ENCODE peak calls at places on chromosomes 6 and 20, in five cellular contexts. Q, U, H, M and W are unnamed samples.

GRCh38 chr6:149217466-149217888 is 100.0 kb upstream of the TAB2 start:
- DNase-seq in Q (no peak), U (no peak), H (no peak), M (peak), W (no peak)

GRCh38 chr6:42909835-42910234 is 6.0 kb upstream of the PTCRA start:
- DNase-seq in Q (no peak), U (no peak), H (no peak), M (no peak), W (no peak)

GRCh38 chr20:35271904-35272303 is 6.0 kb downstream of the MMP24OS start:
- DNase-seq in Q (no peak), U (no peak), H (no peak), M (no peak), W (no peak)

GRCh38 chr20:4508773-4509172 is 212.9 kb upstream of the PRND start:
- DNase-seq in Q (no peak), U (no peak), H (no peak), M (no peak), W (peak)

GRCh38 chr6:146850238-146850896 is 251.6 kb downstream of the ADGB start:
- DNase-seq in Q (no peak), U (no peak), H (no peak), M (no peak), W (no peak)

GRCh38 chr20:31819083-31819784 is at the start of gene MYLK2:
- DNase-seq in Q (no peak), U (no peak), H (no peak), M (no peak), W (no peak)

GRCh38 chr6:57222684-57223077 is 574 bp upstream of the RAB23 start:
- DNase-seq in Q (no peak), U (no peak), H (no peak), M (no peak), W (no peak)

GRCh38 chr6:654136-654535 is 2.8 kb downstream of the HUS1B start:
- DNase-seq in Q (no peak), U (no peak), H (no peak), M (no peak), W (peak)

GRCh38 chr6:108697646-108698161 is 137.0 kb downstream of the FOXO3 start:
- DNase-seq in Q (no peak), U (no peak), H (no peak), M (no peak), W (no peak)

GRCh38 chr6:132096245-132096644 is 145.1 kb upstream of the CCN2 start:
- DNase-seq in Q (no peak), U (peak), H (no peak), M (no peak), W (no peak)

GRCh38 chr6:134846031-134846430 is 103.9 kb downstream of the ALDH8A1 start:
- DNase-seq in Q (no peak), U (no peak), H (no peak), M (no peak), W (no peak)

GRCh38 chr6:134844120-134844519 is 105.8 kb downstream of the ALDH8A1 start:
- DNase-seq in Q (no peak), U (no peak), H (no peak), M (no peak), W (no peak)

GRCh38 chr6:134835998-134836397 is 113.9 kb downstream of the ALDH8A1 start:
- DNase-seq in Q (no peak), U (no peak), H (no peak), M (no peak), W (no peak)

GRCh38 chr6:134840086-134840485 is 109.8 kb downstream of the ALDH8A1 start:
- DNase-seq in Q (no peak), U (no peak), H (no peak), M (no peak), W (no peak)
- TF ChIP-seq MAX in Q (no peak), U (no peak), H (no peak), M (no peak), W (no peak)

GRCh38 chr6:30778001-30778400 is 33.7 kb upstream of the IER3 start:
- DNase-seq in Q (no peak), U (no peak), H (no peak), M (no peak), W (no peak)

GRCh38 chr6:30781697-30782424 is 37.5 kb upstream of the IER3 start:
- DNase-seq in Q (peak), U (peak), H (no peak), M (peak), W (peak)

GRCh38 chr6:30780642-30780920 is 36.2 kb upstream of the IER3 start:
- DNase-seq in Q (no peak), U (no peak), H (no peak), M (no peak), W (no peak)

GRCh38 chr6:30781362-30781696 is 37.0 kb upstream of the IER3 start:
- DNase-seq in Q (no peak), U (no peak), H (no peak), M (no peak), W (no peak)

DNA sequence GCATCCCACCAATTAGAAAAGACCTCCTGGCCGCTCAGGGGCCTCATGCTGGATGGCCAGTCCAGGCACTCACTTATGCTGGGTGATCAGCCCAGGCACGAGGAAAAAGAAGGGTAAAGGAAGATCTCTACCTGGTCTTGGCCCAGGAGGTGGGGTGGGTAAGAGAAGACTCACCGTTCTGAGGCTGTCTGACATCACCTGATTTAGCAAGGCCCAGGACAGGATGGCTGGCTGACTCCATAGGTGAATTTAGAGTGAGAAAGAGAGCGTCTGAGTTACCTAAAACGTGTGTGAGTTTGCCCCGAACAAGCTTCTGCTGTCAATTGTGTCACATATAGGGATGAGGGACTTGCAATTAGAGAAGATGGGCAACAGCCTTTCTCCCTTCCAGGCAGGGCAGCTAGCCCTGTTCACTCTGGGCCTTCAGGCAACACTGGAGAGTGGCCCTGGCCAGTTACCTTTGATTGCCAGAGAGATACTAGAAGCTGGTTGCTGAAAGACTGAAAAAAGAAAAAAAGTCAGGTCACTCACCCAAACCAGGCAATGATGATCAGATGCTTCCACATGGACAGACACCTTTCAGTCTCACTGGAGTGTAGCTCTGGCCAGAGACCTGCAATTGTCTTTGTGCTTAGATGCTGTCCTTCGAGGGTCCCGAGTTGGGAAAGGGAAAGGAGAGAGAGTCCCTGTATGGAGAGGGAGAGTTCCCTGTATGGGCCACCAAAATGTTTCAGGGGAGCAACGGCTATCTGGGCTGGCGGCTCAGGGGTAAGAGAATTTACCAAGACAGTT is 35.7 kb upstream of the IER3 start:
- DNase-seq in Q (no peak), U (no peak), H (no peak), M (no peak), W (no peak)
- TF ChIP-seq MAX in Q (no peak), U (no peak), H (no peak), M (no peak), W (no peak)

GRCh38 chr20:58705525-58705924 is 12.9 kb downstream of the NPEPL1 start:
- DNase-seq in Q (no peak), U (no peak), H (no peak), M (no peak), W (no peak)

GRCh38 chr20:58706975-58707681 is 14.5 kb downstream of the NPEPL1 start:
- DNase-seq in Q (no peak), U (no peak), H (peak), M (no peak), W (no peak)

GRCh38 chr20:58708246-58708931 is 15.8 kb downstream of the NPEPL1 start:
- DNase-seq in Q (no peak), U (no peak), H (peak), M (no peak), W (no peak)

GRCh38 chr20:58707770-58708169 is 15.2 kb downstream of the NPEPL1 start:
- DNase-seq in Q (no peak), U (no peak), H (peak), M (no peak), W (no peak)

DNA sequence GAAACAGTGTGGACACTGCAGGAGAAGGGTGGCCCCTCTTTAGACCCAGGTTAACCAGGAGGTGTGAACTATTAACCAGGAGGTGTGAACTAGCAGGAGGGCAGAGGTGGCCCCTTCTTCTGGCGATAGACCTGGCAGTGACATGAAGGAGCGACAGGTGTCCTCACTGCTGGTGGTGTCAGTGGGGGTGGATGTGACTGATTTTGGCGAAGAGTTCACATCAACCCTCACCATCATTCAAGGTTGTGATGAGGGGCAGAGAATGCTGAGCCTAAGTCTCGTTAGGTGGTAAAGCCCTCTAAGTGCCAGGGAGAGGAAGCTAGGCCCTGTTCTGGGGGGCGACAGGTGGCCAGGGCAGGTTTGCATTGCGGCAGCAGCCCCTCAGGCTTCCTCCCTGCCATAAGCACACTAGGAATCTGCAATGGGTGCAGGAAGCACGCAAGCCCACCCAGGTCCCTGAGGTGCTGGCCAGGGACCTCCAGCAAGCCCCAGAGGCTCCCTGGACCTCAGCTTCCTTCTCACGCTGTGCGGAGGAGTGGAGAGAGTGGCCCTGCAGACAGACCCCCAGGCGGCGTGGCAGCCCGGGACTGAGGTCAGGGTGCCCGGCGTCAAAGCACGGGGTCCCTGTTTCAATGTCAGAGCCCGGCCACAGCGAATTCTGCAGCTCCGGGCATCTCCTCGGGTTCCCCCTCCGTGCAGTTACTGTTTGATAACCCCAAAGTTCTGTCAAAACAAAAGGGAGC is 13.7 kb downstream of the NPEPL1 start:
- DNase-seq in Q (no peak), U (no peak), H (peak), M (no peak), W (no peak)
- TF ChIP-seq MAX in Q (no peak), U (no peak), H (no peak), M (no peak), W (no peak)

GRCh38 chr20:37305839-37306238 is 16.4 kb downstream of the MANBAL start:
- DNase-seq in Q (no peak), U (no peak), H (no peak), M (no peak), W (no peak)
- TF ChIP-seq MAX in Q (no peak), U (no peak), H (no peak), M (no peak), W (no peak)

DNA sequence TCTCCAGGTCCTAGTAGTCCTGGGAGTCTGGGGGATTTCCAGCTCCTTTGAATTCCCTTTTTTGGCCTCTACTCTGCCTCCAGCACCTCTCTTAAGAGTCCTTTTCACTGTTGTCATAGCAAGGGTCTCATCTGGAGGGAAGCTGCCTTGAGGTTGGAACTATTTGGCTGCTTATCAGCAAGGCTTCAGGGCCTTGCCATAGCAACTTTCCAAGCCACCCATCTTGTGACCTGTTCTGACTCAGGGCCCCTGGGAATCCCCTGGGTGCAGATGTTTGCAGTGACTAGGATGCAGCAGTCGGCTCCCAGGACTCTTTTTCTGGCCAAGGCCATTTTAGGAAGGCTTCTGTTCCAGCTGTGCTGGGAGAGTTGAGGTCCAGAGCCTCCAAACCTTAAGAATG is 12.4 kb downstream of the PKIG start:
- DNase-seq in Q (no peak), U (peak), H (no peak), M (no peak), W (peak)
- TF ChIP-seq MAX in Q (no peak), U (no peak), H (no peak), M (no peak), W (no peak)